ENCODE peak calls at places on chromosome X, in five cellular contexts. A is astrocyte, X is tibial artery, W is upper lobe of right lung, Y is lower lobe of right lung. E is an unnamed sample. For H3K9me3, the result is how much of the 10 kb centered on the place peaks cover.

GRCh38 chrX:83077606-83078005 is 430.5 kb upstream of the POU3F4 start:
- DNase-seq in X (no peak), Y (no peak), A (no peak), W (no peak), E (no peak)

GRCh38 chrX:103823591-103823990 is 8.5 kb downstream of the RAB9B start:
- DNase-seq in W (no peak), Y (no peak), X (no peak), A (peak), E (no peak)

GRCh38 chrX:38262715-38263620 is 42.3 kb upstream of the SRPX start:
- DNase-seq in W (no peak), X (no peak), A (peak), Y (no peak), E (no peak)

GRCh38 chrX:48576108-48576507 is 1.8 kb downstream of the RBM3 start:
- DNase-seq in Y (no peak), W (no peak), X (no peak), A (no peak), E (no peak)

GRCh38 chrX:40154853-40155616 is 57.3 kb upstream of the BCOR start:
- DNase-seq in W (peak), X (peak), A (no peak), Y (peak), E (no peak)

GRCh38 chrX:128992107-128992971 is 531.0 kb downstream of the SMARCA1 start:
- DNase-seq in W (no peak), X (no peak), A (no peak), Y (no peak), E (no peak)

GRCh38 chrX:102651968-102652744 is 873 bp downstream of the GPRASP1 start:
- DNase-seq in A (no peak), Y (no peak), W (no peak), X (peak), E (peak)

GRCh38 chrX:56764975-56765791 is 36.1 kb downstream of the NBDY start:
- DNase-seq in A (no peak), W (peak), X (no peak), Y (no peak), E (no peak)

GRCh38 chrX:103210056-103210455 is 4.9 kb upstream of the BEX4 start:
- DNase-seq in Y (no peak), A (no peak), X (no peak), W (no peak), E (no peak)

GRCh38 chrX:93422693-93423092 is 250.7 kb downstream of the NAP1L3 start:
- DNase-seq in A (no peak), Y (no peak), X (no peak), W (no peak), E (no peak)

GRCh38 chrX:16573781-16574180 is 76.2 kb upstream of the S100G start:
- DNase-seq in X (no peak), A (peak), Y (no peak), W (no peak), E (no peak)

GRCh38 chrX:134600714-134601113 is 57.6 kb downstream of the PLAC1 start:
- DNase-seq in Y (no peak), X (no peak), W (no peak), A (peak), E (no peak)

GRCh38 chrX:119190736-119191282 is 45.3 kb upstream of the PGRMC1 start:
- DNase-seq in W (no peak), A (no peak), X (peak), Y (no peak), E (no peak)

GRCh38 chrX:151776113-151776790 is 41.7 kb downstream of the CNGA2 start:
- DNase-seq in A (no peak), W (no peak), Y (no peak), X (no peak), E (no peak)

GRCh38 chrX:17563076-17563475 is 174.2 kb upstream of the SCML1 start:
- DNase-seq in X (no peak), W (no peak), A (no peak), Y (no peak), E (no peak)

GRCh38 chrX:152641996-152642395 is 4.3 kb downstream of the GABRQ start:
- DNase-seq in X (no peak), W (no peak), A (no peak), Y (no peak), E (no peak)

GRCh38 chrX:51461053-51462050 is 35.0 kb downstream of the NUDT11 start:
- DNase-seq in W (no peak), X (no peak), A (peak), Y (no peak), E (no peak)

GRCh38 chrX:23742174-23742692 is 843 bp downstream of the ACOT9 start:
- DNase-seq in A (peak), X (peak), W (no peak), Y (no peak), E (no peak)

GRCh38 chrX:20231598-20231997 is 35.1 kb downstream of the RPS6KA3 start:
- DNase-seq in Y (no peak), W (no peak), A (peak), X (no peak), E (no peak)

GRCh38 chrX:102765217-102765616 is 44.7 kb downstream of the GPRASP3 start:
- DNase-seq in A (peak), W (no peak), Y (no peak), X (peak), E (no peak)

GRCh38 chrX:46500054-46500453 is 45.2 kb downstream of the ZNF674 start:
- DNase-seq in X (no peak), A (no peak), W (no peak), Y (no peak), E (no peak)

GRCh38 chrX:46506076-46506475 is 39.1 kb downstream of the ZNF674 start:
- DNase-seq in A (no peak), W (no peak), Y (no peak), X (no peak), E (no peak)

GRCh38 chrX:46502848-46503247 is 42.4 kb downstream of the ZNF674 start:
- DNase-seq in X (no peak), Y (no peak), A (no peak), W (no peak), E (no peak)
- H3K9me3 ChIP-seq in X (half or more), Y (under half), A (under half), W (under half), E (under half)

DNA sequence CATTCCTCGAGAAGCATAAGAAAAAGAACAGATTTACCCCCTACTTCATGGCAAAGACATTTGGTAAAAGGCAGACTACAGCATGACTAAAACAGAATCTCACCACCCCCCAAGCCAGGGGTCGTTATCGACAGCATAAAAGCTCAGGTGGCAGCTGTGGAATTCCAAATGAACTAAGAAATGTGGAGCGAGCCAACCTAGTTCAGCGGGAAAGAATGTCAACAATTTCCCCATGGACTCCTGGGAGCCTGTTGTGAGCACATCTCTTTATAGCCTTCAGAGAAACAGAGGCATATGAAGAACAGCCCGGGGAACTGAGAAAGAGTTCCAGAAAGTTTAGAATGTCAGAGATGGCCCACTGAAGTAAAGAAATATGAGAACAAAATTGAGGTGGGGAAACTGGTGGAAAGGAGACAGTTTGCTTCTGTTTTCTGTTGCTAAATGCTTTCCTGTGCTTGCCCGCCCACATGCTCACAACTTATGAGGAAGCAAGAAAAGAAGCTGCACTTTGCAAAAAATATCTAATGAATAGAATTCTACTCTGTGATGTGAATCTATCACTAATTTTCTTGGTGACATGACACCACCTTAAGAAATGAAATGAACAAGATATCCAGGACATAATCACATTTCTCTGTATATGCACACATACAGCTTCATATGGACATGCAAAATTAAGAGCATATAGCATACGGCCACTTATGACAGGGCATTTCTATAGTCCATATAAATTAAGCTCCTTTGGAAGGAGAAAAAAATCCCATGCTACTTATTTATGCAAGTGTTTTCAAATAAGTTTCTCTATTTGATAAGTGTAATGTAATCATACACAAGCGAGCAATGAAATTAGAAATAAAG is 135.3 kb upstream of the MID1 start:
- DNase-seq in Y (no peak), A (peak), W (no peak), X (peak), E (no peak)
- H3K9me3 ChIP-seq in Y (under half), A (under half), W (under half), X (under half), E (under half)

DNA sequence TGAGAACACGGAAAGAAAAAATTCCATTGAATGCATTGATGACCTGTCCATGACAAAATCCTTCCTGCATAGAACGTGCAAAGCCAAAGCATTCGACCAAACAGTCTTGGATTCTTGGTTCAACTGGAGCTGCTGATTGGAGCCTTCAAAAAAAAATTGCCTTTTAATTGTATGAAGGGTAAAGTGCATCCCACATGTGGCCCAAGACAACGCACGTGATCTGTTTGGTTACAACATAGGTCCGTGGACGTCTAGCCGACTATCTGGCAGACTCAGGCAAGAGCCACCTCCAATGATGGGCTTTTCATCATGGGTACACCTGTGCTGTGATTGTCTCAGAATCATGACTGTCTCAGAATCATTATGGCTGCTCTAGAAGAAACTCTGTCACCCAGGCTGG is 52.3 kb downstream of the SHOX start:
- DNase-seq in Y (no peak), A (no peak), X (no peak), W (no peak), E (no peak)
- H3K9me3 ChIP-seq in Y (under half), A (under half), X (under half), W (under half), E (under half)

DNA sequence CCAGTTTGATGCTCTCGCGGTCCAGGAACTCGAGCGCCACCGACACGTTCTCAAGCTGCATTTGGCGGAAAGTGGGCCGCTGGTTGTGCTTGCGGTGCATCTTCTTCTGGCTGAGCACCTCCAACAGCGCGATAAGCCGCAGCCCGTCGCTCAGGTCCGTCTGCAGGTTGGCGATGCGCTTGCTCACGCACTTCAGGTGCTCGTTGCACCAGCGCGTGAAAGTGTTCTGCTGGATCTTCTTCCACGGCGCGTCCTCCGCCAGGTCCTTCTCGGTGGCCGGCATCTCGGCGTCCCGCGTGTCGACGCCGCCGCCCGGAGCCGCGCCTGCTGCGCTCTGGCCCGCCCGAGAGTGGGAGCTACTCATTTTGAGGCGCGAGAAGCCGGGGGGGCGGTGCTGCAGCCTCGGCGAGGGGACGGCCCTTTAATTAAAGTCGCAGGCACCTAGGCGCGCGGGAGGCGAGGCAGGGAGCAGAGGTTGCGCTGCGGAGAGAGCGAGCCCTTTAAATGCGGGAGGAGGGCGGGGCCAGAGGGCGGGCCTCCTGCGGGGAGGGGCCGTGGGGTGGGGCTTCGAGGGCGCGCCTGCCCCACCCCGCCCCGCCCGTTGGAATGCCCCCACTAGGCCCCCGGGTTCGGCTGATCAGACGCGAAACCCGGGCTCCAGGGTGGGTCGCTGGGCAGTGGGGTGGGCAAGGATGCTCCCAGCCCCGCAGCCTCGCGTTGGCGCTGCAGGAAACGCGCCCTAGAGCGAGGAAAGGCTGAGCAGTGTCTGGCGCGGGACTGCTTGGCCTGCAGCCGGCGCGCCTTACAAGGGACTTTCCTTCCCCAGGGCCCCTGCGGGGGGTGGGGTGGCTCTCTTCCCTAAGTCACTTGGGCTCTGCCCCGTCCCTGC is 3.3 kb downstream of the FLNA start:
- DNase-seq in A (peak), W (peak), Y (peak), X (peak), E (peak)
- H3K9me3 ChIP-seq in A (under half), W (under half), Y (under half), X (under half), E (under half)

GRCh38 chrX:107117993-107118321 is 665 bp downstream of the RBM41 start:
- DNase-seq in A (no peak), Y (no peak), X (no peak), W (no peak), E (no peak)

GRCh38 chrX:107119281-107119680 is 659 bp upstream of the RBM41 start:
- DNase-seq in Y (no peak), A (no peak), X (no peak), W (no peak), E (no peak)

GRCh38 chrX:107123750-107124149 is 5.1 kb upstream of the RBM41 start:
- DNase-seq in Y (no peak), A (no peak), X (no peak), W (no peak), E (no peak)

GRCh38 chrX:107118322-107119147 is at the start of gene RBM41:
- DNase-seq in W (peak), Y (peak), A (peak), X (peak), E (peak)
- H3K9me3 ChIP-seq in W (under half), Y (under half), A (under half), X (under half), E (under half)

GRCh38 chrX:115929480-115929879 is 241.1 kb upstream of the AGTR2 start:
- DNase-seq in X (no peak), Y (no peak), W (no peak), A (no peak), E (no peak)
- H3K9me3 ChIP-seq in X (under half), Y (under half), W (under half), A (under half), E (under half)